ENCODE peak calls at places on chromosomes 4 and X, in nine cellular contexts. E is Caco-2; K is pulmonary artery endothelial cell; R is epithelial cell of esophagus; Z is posterior cingulate gyrus; F is fibroblast of gingiva; J is stimulated activated CD4-positive, alpha-beta T cell treated with anti-CD3 and anti-CD28 coated beads, Interleukin-12 subunit alpha, Interleukin-12 subunit beta, amount 100 ng/mL, for 24 hours; T is T-helper 17 cell; U is sigmoid colon. H is an unnamed sample.

GRCh38 chr4:93771640-93772411 is 56.7 kb upstream of the ATOH1 start:
- DNase-seq in F (no peak), R (no peak), E (no peak), K (no peak), J (no peak), U (no peak), T (no peak), Z (no peak), H (peak)

GRCh38 chr4:79688696-79689095 is 280.7 kb upstream of the GK2 start:
- DNase-seq in Z (no peak), E (no peak), U (no peak), T (no peak), K (no peak), F (no peak), R (no peak), J (no peak), H (no peak)

GRCh38 chr4:187668683-187669082 is 326.9 kb upstream of the ZFP42 start:
- DNase-seq in F (no peak), T (no peak), E (no peak), J (no peak), R (peak), K (no peak), U (no peak), Z (no peak), H (peak)

GRCh38 chr4:42519803-42520417 is 122.6 kb downstream of the SHISA3 start:
- DNase-seq in R (peak), E (no peak), J (peak), K (no peak), T (no peak), F (peak), U (no peak), Z (peak), H (peak)

GRCh38 chr4:185203380-185204237 is at the start of gene CFAP97:
- DNase-seq in E (peak), F (peak), T (peak), Z (peak), K (peak), U (peak), J (peak), R (peak), H (peak)

GRCh38 chrX:38817004-38817703 is 15.9 kb downstream of the MID1IP1 start:
- DNase-seq in U (peak), T (no peak), E (peak), F (peak), R (peak), Z (no peak), J (no peak), K (no peak), H (peak)

GRCh38 chr4:77990904-77991358 is 66.2 kb upstream of the FRAS1 start:
- DNase-seq in K (no peak), T (no peak), J (no peak), U (no peak), Z (no peak), R (peak), E (no peak), F (no peak), H (peak)

GRCh38 chr4:153211986-153212720 is 7.9 kb downstream of the TRIM2 start:
- DNase-seq in T (no peak), F (peak), Z (no peak), R (peak), J (no peak), E (no peak), K (no peak), U (no peak), H (peak)

GRCh38 chrX:39196192-39197102 is 395.2 kb downstream of the MID1IP1 start:
- DNase-seq in J (no peak), F (no peak), Z (no peak), K (no peak), E (no peak), U (no peak), T (no peak), R (peak), H (peak)

GRCh38 chr4:85787133-85787532 is 312.2 kb downstream of the ARHGAP24 start:
- DNase-seq in K (no peak), T (no peak), Z (no peak), U (no peak), R (peak), J (no peak), F (peak), E (no peak), H (no peak)

GRCh38 chr4:121270384-121270783 is 106.3 kb upstream of the TNIP3 start:
- DNase-seq in U (no peak), Z (no peak), R (peak), J (no peak), E (no peak), T (no peak), K (no peak), F (peak), H (no peak)

GRCh38 chr4:114495471-114495928 is 103.1 kb upstream of the UGT8 start:
- DNase-seq in J (no peak), F (no peak), U (no peak), R (peak), K (no peak), Z (no peak), T (no peak), E (no peak), H (peak)

GRCh38 chr4:125191252-125191651 is 123.5 kb upstream of the FAT4 start:
- DNase-seq in F (peak), J (no peak), K (no peak), T (no peak), U (no peak), R (peak), Z (no peak), E (no peak), H (no peak)

GRCh38 chr4:106773106-106773905 is 262.8 kb downstream of the DKK2 start:
- DNase-seq in Z (no peak), F (peak), E (no peak), R (no peak), T (no peak), J (no peak), U (no peak), K (no peak), H (no peak)

GRCh38 chrX:77431227-77431626 is 16.0 kb upstream of the FGF16 start:
- DNase-seq in R (no peak), Z (no peak), T (no peak), E (no peak), J (no peak), U (no peak), K (no peak), F (peak), H (peak)

GRCh38 chr4:76342191-76342590 is 35.7 kb downstream of the STBD1 start:
- DNase-seq in Z (no peak), E (no peak), J (no peak), K (no peak), T (no peak), U (no peak), F (no peak), R (no peak), H (no peak)

GRCh38 chr4:33189169-33189568 is 2469.0 kb downstream of the PCDH7 start:
- DNase-seq in T (no peak), K (no peak), Z (no peak), J (no peak), F (no peak), U (no peak), R (no peak), E (no peak), H (no peak)

GRCh38 chr4:174394915-174395314 is 111.2 kb downstream of the CEP44 start:
- DNase-seq in T (no peak), E (no peak), K (no peak), Z (no peak), R (peak), F (peak), J (no peak), U (no peak), H (peak)

GRCh38 chrX:23901805-23902204 is 5.9 kb downstream of the APOO start:
- DNase-seq in Z (peak), T (no peak), F (peak), K (peak), J (no peak), U (peak), R (peak), E (peak), H (peak)

GRCh38 chr4:109910261-109910660 is 2.4 kb upstream of the EGF start:
- DNase-seq in R (no peak), U (no peak), K (no peak), F (no peak), Z (no peak), J (no peak), E (peak), T (no peak), H (no peak)

GRCh38 chr4:126268106-126268505 is 953.4 kb downstream of the FAT4 start:
- DNase-seq in U (no peak), E (no peak), K (no peak), Z (no peak), R (peak), J (no peak), T (no peak), F (peak), H (peak)

GRCh38 chrX:147894332-147894870 is 17.3 kb upstream of the FMR1 start:
- DNase-seq in R (peak), F (no peak), J (no peak), Z (no peak), T (no peak), U (no peak), K (no peak), E (no peak), H (no peak)

GRCh38 chr4:24840826-24841587 is 45.6 kb downstream of the SOD3 start:
- DNase-seq in F (no peak), Z (no peak), U (no peak), R (peak), E (no peak), K (no peak), J (no peak), T (no peak), H (no peak)

GRCh38 chr4:150001815-150002214 is 76.4 kb upstream of the DCLK2 start:
- DNase-seq in U (no peak), F (no peak), E (no peak), J (no peak), Z (no peak), T (no peak), K (no peak), R (peak), H (no peak)

GRCh38 chr4:92305148-92305877 is 1.5 kb downstream of the GRID2 start:
- DNase-seq in E (no peak), T (no peak), J (no peak), R (peak), F (peak), Z (peak), U (no peak), K (no peak), H (peak)

GRCh38 chrX:72392816-72393800 is 87.4 kb upstream of the CITED1 start:
- DNase-seq in E (no peak), J (no peak), T (no peak), F (peak), U (no peak), K (no peak), Z (no peak), R (no peak), H (no peak)

GRCh38 chr4:3655485-3656429 is 110.4 kb upstream of the ADRA2C start:
- DNase-seq in F (no peak), E (no peak), K (no peak), J (no peak), T (no peak), R (no peak), Z (no peak), U (no peak), H (no peak)

GRCh38 chrX:41750720-41751119 is 26.7 kb downstream of the GPR82 start:
- DNase-seq in R (no peak), T (no peak), Z (no peak), K (no peak), F (no peak), U (no peak), E (no peak), J (no peak), H (no peak)

GRCh38 chr4:2929469-2929868 is 33.7 kb downstream of the NOP14 start:
- DNase-seq in T (no peak), F (no peak), Z (peak), E (peak), U (no peak), R (no peak), J (no peak), K (no peak), H (no peak)

GRCh38 chr4:99947190-99947578 is 766 bp upstream of the DNAJB14 start:
- DNase-seq in J (no peak), K (no peak), E (no peak), Z (no peak), R (no peak), F (no peak), U (no peak), T (no peak), H (peak)

GRCh38 chrX:134695999-134696398 is 37.7 kb upstream of the PLAC1 start:
- DNase-seq in Z (no peak), U (no peak), J (no peak), K (no peak), F (peak), R (no peak), T (no peak), E (no peak), H (no peak)

GRCh38 chr4:153117554-153117953 is 86.7 kb upstream of the TRIM2 start:
- DNase-seq in K (no peak), Z (no peak), F (no peak), T (no peak), U (no peak), J (no peak), R (no peak), E (no peak), H (no peak)